ENCODE peak calls at places on chromosomes 16 and 17, in six cellular contexts. A, I, M, H, X and N are unnamed samples.

GRCh38 chr17:65694601-65695000 is 133.2 kb upstream of the AXIN2 start:
- DNase-seq in A (no peak), I (no peak), M (no peak), H (peak; percentile 61), X (no peak), N (no peak)

GRCh38 chr16:57669476-57670162 is 1.5 kb downstream of the ADGRG3 start:
- DNase-seq in A (no peak), I (no peak), M (no peak), H (no peak), X (no peak), N (no peak)

GRCh38 chr17:81329927-81330883 is 35.1 kb upstream of the SLC38A10 start:
- DNase-seq in A (no peak), I (no peak), M (no peak), H (no peak), X (no peak), N (no peak)

GRCh38 chr16:11105038-11105903 is 150.7 kb downstream of the SOCS1 start:
- DNase-seq in A (peak; percentile 83), I (no peak), M (peak; percentile 59), H (peak; percentile 96), X (peak; percentile 87), N (peak; percentile 90)

GRCh38 chr17:1462164-1463112 is 6.4 kb upstream of the CRK start:
- DNase-seq in A (peak; percentile 47), I (no peak), M (peak; percentile 24), H (no peak), X (no peak), N (no peak)

GRCh38 chr16:57752581-57753447 is 17.2 kb downstream of the KATNB1 start:
- DNase-seq in A (no peak), I (no peak), M (no peak), H (no peak), X (no peak), N (no peak)

GRCh38 chr17:61877837-61878236 is 14.5 kb upstream of the BRIP1 start:
- DNase-seq in A (no peak), I (no peak), M (no peak), H (no peak), X (no peak), N (no peak)

GRCh38 chr17:17363638-17364337 is 60.6 kb downstream of the NT5M start:
- DNase-seq in A (peak; percentile 47), I (peak; percentile 31), M (no peak), H (no peak), X (no peak), N (no peak)

GRCh38 chr16:4698321-4699029 is 5.1 kb downstream of the NUDT16L1 start:
- DNase-seq in A (no peak), I (no peak), M (no peak), H (no peak), X (no peak), N (no peak)

GRCh38 chr17:68981288-68981687 is 26.1 kb upstream of the ABCA8 start:
- DNase-seq in A (no peak), I (no peak), M (no peak), H (peak; percentile 93), X (peak; percentile 74), N (peak; percentile 73)

GRCh38 chr17:57747221-57748017 is 2.3 kb upstream of the CCDC182 start:
- DNase-seq in A (peak; percentile 47), I (peak; percentile 25), M (peak; percentile 35), H (peak; percentile 86), X (peak; percentile 72), N (peak; percentile 48)